ENCODE peak calls at places on chromosomes 7 and 10, in five cellular contexts. C is endothelial cell of umbilical vein, V is fibroblast of pulmonary artery, M is AG04450, Z is WTC11. E is an unnamed sample.

GRCh38 chr10:23417254-23417653 is 21.6 kb upstream of the OTUD1 start:
- DNase-seq in C (no peak), V (no peak), M (no peak), Z (no peak), E (no peak)

GRCh38 chr10:78458983-78459638 is 425.4 kb downstream of the RPS24 start:
- DNase-seq in C (peak; percentile 98), V (peak; percentile 82), M (peak; percentile 21), Z (no peak), E (peak; percentile 83)

GRCh38 chr7:27192546-27193334 is 7.2 kb downstream of the HOXA13 start:
- DNase-seq in C (no peak), V (no peak), M (no peak), Z (no peak), E (no peak)

GRCh38 chr7:7276151-7276550 is 93.8 kb downstream of the C1GALT1 start:
- DNase-seq in C (no peak), V (no peak), M (no peak), Z (no peak), E (no peak)

GRCh38 chr7:155545348-155545747 is 1.0 kb downstream of the CNPY1 start:
- DNase-seq in C (no peak), V (no peak), M (no peak), Z (no peak), E (no peak)

GRCh38 chr7:127976056-127976455 is 55.2 kb downstream of the LRRC4 start:
- DNase-seq in C (no peak), V (peak; percentile 36), M (no peak), Z (no peak), E (no peak)

GRCh38 chr7:133431134-133431711 is 178.3 kb downstream of the EXOC4 start:
- DNase-seq in C (no peak), V (no peak), M (no peak), Z (no peak), E (no peak)

GRCh38 chr7:139541600-139542307 is 18.3 kb downstream of the CLEC2L start:
- DNase-seq in C (no peak), V (no peak), M (no peak), Z (peak; percentile 40), E (no peak)

GRCh38 chr10:56269181-56269580 is 91.9 kb downstream of the ZWINT start:
- DNase-seq in C (no peak), V (no peak), M (no peak), Z (no peak), E (peak; percentile 2)

GRCh38 chr10:122462533-122463465 is 1.4 kb downstream of the HTRA1 start:
- DNase-seq in C (peak; percentile 58), V (peak; percentile 41), M (no peak), Z (no peak), E (no peak)

GRCh38 chr7:5296627-5297226 is 14.0 kb downstream of the SLC29A4 start:
- DNase-seq in C (peak; percentile 13), V (no peak), M (no peak), Z (peak; percentile 88), E (peak; percentile 7)

GRCh38 chr7:19754521-19755116 is 18.8 kb downstream of the TMEM196 start:
- DNase-seq in C (peak; percentile 75), V (peak; percentile 68), M (no peak), Z (no peak), E (peak; percentile 25)

GRCh38 chr7:63080406-63080805 is 918.2 kb upstream of the ZNF722 start:
- DNase-seq in C (no peak), V (no peak), M (no peak), Z (no peak), E (no peak)

GRCh38 chr10:7423521-7423920 is 12.7 kb upstream of the SFMBT2 start:
- DNase-seq in C (no peak), V (no peak), M (no peak), Z (peak; percentile 26), E (no peak)

GRCh38 chr7:25967278-25968204 is 184.5 kb upstream of the NFE2L3 start:
- DNase-seq in C (no peak), V (no peak), M (no peak), Z (no peak), E (no peak)

GRCh38 chr10:1085258-1085657 is 29.1 kb downstream of the WDR37 start:
- DNase-seq in C (no peak), V (no peak), M (no peak), Z (no peak), E (no peak)

GRCh38 chr7:17158261-17158660 is 140.2 kb upstream of the AHR start:
- DNase-seq in C (no peak), V (no peak), M (no peak), Z (no peak), E (no peak)

GRCh38 chr10:16470747-16471146 is 33.9 kb downstream of the PTER start:
- DNase-seq in C (peak; percentile 55), V (no peak), M (no peak), Z (no peak), E (no peak)

GRCh38 chr10:17003151-17003550 is 126.5 kb downstream of the CUBN start:
- DNase-seq in C (peak; percentile 83), V (peak; percentile 85), M (no peak), Z (no peak), E (no peak)

GRCh38 chr7:24701232-24701898 is 55.9 kb downstream of the GSDME start:
- DNase-seq in C (no peak), V (peak; percentile 79), M (peak; percentile 92), Z (no peak), E (peak; percentile 78)

GRCh38 chr10:76382381-76382851 is 951.0 kb downstream of the LRMDA start:
- DNase-seq in C (no peak), V (peak; percentile 68), M (peak; percentile 41), Z (no peak), E (no peak)

GRCh38 chr10:72250666-72251065 is 23.1 kb upstream of the DDIT4 start:
- DNase-seq in C (peak; percentile 18), V (peak; percentile 74), M (no peak), Z (no peak), E (no peak)

GRCh38 chr10:117477961-117478670 is 64.4 kb upstream of the EMX2 start:
- DNase-seq in C (peak; percentile 44), V (peak; percentile 77), M (no peak), Z (no peak), E (no peak)

GRCh38 chr7:24911213-24911603 is 68.8 kb downstream of the OSBPL3 start:
- DNase-seq in C (no peak), V (no peak), M (no peak), Z (no peak), E (no peak)

GRCh38 chr7:158377800-158378623 is 209.6 kb downstream of the PTPRN2 start:
- DNase-seq in C (no peak), V (no peak), M (no peak), Z (no peak), E (peak; percentile 76)

GRCh38 chr10:123146013-123146891 is 1.7 kb upstream of the HMX2 start:
- DNase-seq in C (no peak), V (no peak), M (no peak), Z (peak; percentile 21), E (no peak)

GRCh38 chr10:60921631-60922030 is 22.4 kb downstream of the RHOBTB1 start:
- DNase-seq in C (no peak), V (no peak), M (no peak), Z (no peak), E (no peak)

GRCh38 chr10:83012866-83013265 is 1126.4 kb upstream of the GHITM start:
- DNase-seq in C (no peak), V (peak; percentile 11), M (no peak), Z (no peak), E (no peak)

GRCh38 chr7:149850007-149850594 is 11.9 kb downstream of the ZNF862 start:
- DNase-seq in C (no peak), V (no peak), M (no peak), Z (no peak), E (no peak)
- TF ChIP-seq CTCF in C (no peak), V (no peak), M (no peak), Z (no peak), E (no peak)

DNA sequence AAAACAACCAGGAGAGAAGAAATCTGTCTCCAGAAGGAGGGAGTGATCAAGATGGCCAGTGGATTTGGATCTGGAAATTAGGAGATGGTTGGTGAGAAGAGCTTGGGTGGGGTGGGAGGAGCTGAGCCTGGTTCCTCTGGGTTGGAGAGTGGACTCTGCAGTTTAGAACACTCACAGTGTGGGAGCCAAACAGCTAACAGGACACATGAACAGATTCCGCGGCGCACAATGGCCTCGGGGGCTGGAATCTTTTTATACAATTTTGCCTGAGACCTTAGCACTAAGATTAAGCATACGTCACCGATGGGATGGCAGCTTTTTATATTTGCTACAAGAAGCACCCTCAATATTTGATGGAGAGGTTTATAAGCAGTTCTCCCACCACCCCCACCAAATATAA is 2.9 kb downstream of the ECHDC3 start:
- DNase-seq in C (no peak), V (no peak), M (no peak), Z (no peak), E (no peak)
- TF ChIP-seq CTCF in C (no peak), V (no peak), M (no peak), Z (no peak), E (no peak)

GRCh38 chr7:142353147-142354058 is 95.5 kb upstream of the PRSS58 start:
- DNase-seq in C (no peak), V (no peak), M (no peak), Z (no peak), E (no peak)
- TF ChIP-seq CTCF in C (no peak), V (no peak), M (no peak), Z (no peak), E (no peak)

GRCh38 chr10:127492607-127493250 is 56.4 kb upstream of the NPS start:
- DNase-seq in C (no peak), V (no peak), M (no peak), Z (peak; percentile 45), E (no peak)
- TF ChIP-seq CTCF in C (no peak), V (no peak), M (peak; percentile 12), Z (no peak), E (peak; percentile 44)

GRCh38 chr7:44490351-44491200 is at the start of gene NUDCD3:
- DNase-seq in C (peak; percentile 87), V (peak; percentile 87), M (peak; percentile 30), Z (peak; percentile 83), E (peak; percentile 67)
- TF ChIP-seq CTCF in C (peak; percentile 6), V (no peak), M (peak; percentile 34), Z (no peak), E (peak; percentile 27)

GRCh38 chr10:50936335-50936734 is 50.9 kb upstream of the A1CF start:
- DNase-seq in C (no peak), V (no peak), M (no peak), Z (no peak), E (no peak)

GRCh38 chr10:50932113-50932512 is 46.7 kb upstream of the A1CF start:
- DNase-seq in C (no peak), V (no peak), M (no peak), Z (no peak), E (no peak)

GRCh38 chr10:50941629-50942028 is 56.2 kb upstream of the A1CF start:
- DNase-seq in C (no peak), V (no peak), M (no peak), Z (no peak), E (no peak)

DNA sequence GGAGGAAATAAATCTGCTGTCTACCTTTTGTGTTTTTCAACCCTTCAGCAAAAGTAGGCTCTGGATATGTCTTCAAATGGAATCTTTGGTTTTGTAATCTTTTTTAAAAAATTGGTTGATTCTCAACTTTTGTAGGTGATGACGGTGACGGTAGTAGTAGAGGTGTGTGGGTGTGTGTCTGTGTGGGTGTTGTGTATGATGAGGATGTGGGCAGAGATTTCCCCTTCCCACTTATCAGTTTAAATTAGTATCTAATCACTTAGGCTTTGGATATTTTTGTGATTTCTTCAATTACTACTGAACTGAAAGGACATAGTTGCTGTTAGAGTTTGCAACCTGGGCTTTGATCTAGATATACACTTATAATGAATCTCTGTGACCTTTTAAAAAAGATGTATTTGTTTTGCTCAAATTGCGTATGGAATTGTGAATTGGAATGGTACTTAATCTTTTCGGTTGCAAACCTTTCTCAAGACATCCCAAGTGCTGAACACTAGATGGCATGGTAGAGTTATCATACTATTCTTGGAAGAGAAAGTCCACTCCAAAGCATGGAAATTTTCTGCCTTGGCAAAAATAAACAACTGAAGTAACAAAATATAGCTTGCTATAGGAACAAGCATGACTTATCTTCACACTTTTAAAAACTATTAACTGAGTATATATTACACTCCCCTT is 51.9 kb upstream of the A1CF start:
- DNase-seq in C (peak; percentile 43), V (peak; percentile 68), M (peak; percentile 15), Z (no peak), E (peak; percentile 7)
- TF ChIP-seq CTCF in C (peak; percentile 21), V (peak; percentile 75), M (peak; percentile 74), Z (no peak), E (peak; percentile 66)